ENCODE peak calls at places on chromosomes 13 and 19, in seven cellular contexts. U is activated naive CD4-positive, alpha-beta T cell treated with Interleukin-2 at 50 U/mL for 16 hours; S is EH; X is stimulated activated CD8-positive, alpha-beta memory T cell treated with anti-CD3 and anti-CD28 coated beads, Interleukin-7, amount 100 ng/mL, for 4 hours; B is NB4; E is GM04503; T is T-helper 2 cell treated with Interferon-gamma antibody and Interleukin-4, amounts not matched to agents 5 μg/mL and 100 μg/mL, for 36 hours. D is an unnamed sample.

GRCh38 chr13:59263531-59263930 is 900.2 kb downstream of the DIAPH3 start:
- DNase-seq in X (no peak), U (no peak), S (no peak), T (no peak), B (no peak), E (no peak), D (no peak)

GRCh38 chr13:25806304-25806974 is 245.4 kb downstream of the SHISA2 start:
- DNase-seq in B (peak), T (no peak), U (no peak), E (no peak), S (no peak), X (no peak), D (peak)

GRCh38 chr13:43865892-43866291 is 13.6 kb downstream of the CCDC122 start:
- DNase-seq in B (peak), T (no peak), X (no peak), E (no peak), S (peak), U (no peak), D (peak)

GRCh38 chr13:93472296-93472695 is 245.7 kb downstream of the GPC6 start:
- DNase-seq in X (no peak), B (no peak), S (no peak), E (no peak), T (no peak), U (no peak), D (no peak)

GRCh38 chr13:100646030-100646673 is 28.4 kb downstream of the TMTC4 start:
- DNase-seq in T (no peak), S (peak), B (peak), U (no peak), E (no peak), X (no peak), D (peak)

GRCh38 chr13:26961890-26962615 is 201.5 kb upstream of the GPR12 start:
- DNase-seq in B (peak), U (no peak), S (no peak), E (no peak), X (no peak), T (no peak), D (no peak)

GRCh38 chr19:10389863-10390262 is 9.5 kb upstream of the TYK2 start:
- DNase-seq in E (no peak), S (peak), T (no peak), X (no peak), U (no peak), B (peak), D (no peak)

GRCh38 chr13:110476220-110476617 is 85.3 kb downstream of the RAB20 start:
- DNase-seq in U (no peak), S (no peak), B (no peak), T (no peak), E (no peak), X (no peak), D (no peak)

GRCh38 chr19:18814063-18814462 is 17.7 kb upstream of the UPF1 start:
- DNase-seq in X (no peak), B (no peak), U (no peak), E (no peak), T (no peak), S (peak), D (no peak)

GRCh38 chr13:60267498-60268202 is 103.9 kb upstream of the DIAPH3 start:
- DNase-seq in B (no peak), S (peak), U (no peak), E (no peak), X (no peak), T (no peak), D (peak)

GRCh38 chr13:83450586-83450985 is 431.7 kb downstream of the SLITRK1 start:
- DNase-seq in B (no peak), X (no peak), E (no peak), S (peak), T (no peak), U (no peak), D (peak)

GRCh38 chr13:99737456-99737855 is 234.1 kb downstream of the ZIC5 start:
- DNase-seq in E (no peak), X (no peak), U (no peak), S (no peak), T (no peak), B (no peak), D (no peak)

GRCh38 chr19:30857388-30857787 is 485.2 kb downstream of the ZNF536 start:
- DNase-seq in S (no peak), B (no peak), U (no peak), X (no peak), E (no peak), T (no peak), D (no peak)

GRCh38 chr13:41456768-41457588 is at the start of gene RGCC:
- DNase-seq in B (peak), E (no peak), S (peak), U (peak), X (peak), T (peak), D (peak)

GRCh38 chr19:51096473-51097165 is 11.6 kb downstream of the CTU1 start:
- DNase-seq in T (no peak), X (no peak), B (peak), E (no peak), S (no peak), U (no peak), D (no peak)

GRCh38 chr19:46748325-46749109 is 2.3 kb upstream of the STRN4 start:
- DNase-seq in T (peak), S (peak), E (no peak), B (peak), U (peak), X (peak), D (no peak)

GRCh38 chr13:94057618-94058017 is 421.9 kb downstream of the DCT start:
- DNase-seq in U (no peak), X (no peak), S (no peak), B (no peak), T (no peak), E (no peak), D (no peak)

GRCh38 chr19:39046037-39046821 is 13.9 kb upstream of the FBXO27 start:
- DNase-seq in E (no peak), B (peak), T (no peak), X (no peak), S (peak), U (no peak), D (no peak)

GRCh38 chr19:5804516-5805464 is at the start of gene NRTN:
- DNase-seq in U (peak), B (no peak), T (no peak), S (no peak), X (peak), E (no peak), D (no peak)

GRCh38 chr19:41456342-41456918 is 13.5 kb downstream of the ERICH4 start:
- DNase-seq in B (no peak), T (no peak), X (no peak), E (no peak), S (peak), U (no peak), D (peak)

GRCh38 chr13:21663197-21663596 is 7.7 kb upstream of the FGF9 start:
- DNase-seq in T (no peak), U (no peak), X (no peak), E (no peak), S (no peak), B (no peak), D (no peak)

GRCh38 chr13:77918391-77919261 is at the start of gene EDNRB:
- DNase-seq in U (no peak), B (peak), E (no peak), X (no peak), S (no peak), T (no peak), D (peak)

GRCh38 chr19:42121666-42122069 is 10.6 kb downstream of the POU2F2 start:
- DNase-seq in T (peak), E (peak), S (peak), U (peak), B (peak), X (peak), D (peak)

D was measured in astrocyte.